ENCODE peak calls at places on chromosomes 16 and 17, in four cellular contexts. One of them, this sample, is unnamed.
A peak's percentile ranks its signal among the peaks of the same experiment; 100 is the strongest.

GRCh38 chr17:5557485-5557884 is 26.8 kb downstream of the NLRP1 start:
- DNase-seq in SJCRH30: no peak
- DNase-seq in mesendoderm: no peak
- DNase-seq in adrenal gland: no peak
- DNase-seq in this sample: no peak

GRCh38 chr17:66302761-66303626 is 581 bp downstream of the PRKCA start:
- DNase-seq in adrenal gland: peak; percentile 81
- DNase-seq in mesendoderm: peak; percentile 42
- DNase-seq in SJCRH30: peak; percentile 76
- DNase-seq in this sample: peak; percentile 61

GRCh38 chr17:64115871-64116534 is 13.9 kb downstream of the ERN1 start:
- DNase-seq in adrenal gland: no peak
- DNase-seq in SJCRH30: no peak
- DNase-seq in mesendoderm: no peak
- DNase-seq in this sample: no peak

GRCh38 chr17:49090885-49091594 is 41.5 kb upstream of the B4GALNT2 start:
- DNase-seq in adrenal gland: no peak
- DNase-seq in SJCRH30: no peak
- DNase-seq in mesendoderm: no peak
- DNase-seq in this sample: no peak

GRCh38 chr17:55005520-55005919 is 37.0 kb downstream of the STXBP4 start:
- DNase-seq in SJCRH30: peak; percentile 47
- DNase-seq in adrenal gland: no peak
- DNase-seq in mesendoderm: peak; percentile 72
- DNase-seq in this sample: no peak

GRCh38 chr17:50169121-50169764 is 3.4 kb downstream of the SGCA start:
- DNase-seq in SJCRH30: peak; percentile 59
- DNase-seq in mesendoderm: peak; percentile 87
- DNase-seq in adrenal gland: peak; percentile 64
- DNase-seq in this sample: peak; percentile 72

GRCh38 chr16:54286330-54287017 is at the start of gene IRX3:
- DNase-seq in SJCRH30: peak; percentile 96
- DNase-seq in adrenal gland: peak; percentile 68
- DNase-seq in mesendoderm: peak; percentile 96
- DNase-seq in this sample: peak; percentile 60

GRCh38 chr16:1983544-1984346 is at the start of gene GFER:
- DNase-seq in adrenal gland: peak; percentile 90
- DNase-seq in mesendoderm: peak; percentile 96
- DNase-seq in SJCRH30: peak; percentile 91
- DNase-seq in this sample: peak; percentile 89

GRCh38 chr16:30741461-30741914 is 6.7 kb upstream of the PHKG2 start:
- DNase-seq in adrenal gland: peak; percentile 85
- DNase-seq in SJCRH30: peak; percentile 27
- DNase-seq in mesendoderm: peak; percentile 96
- DNase-seq in this sample: no peak

GRCh38 chr16:49628148-49628547 is 227.8 kb downstream of the ZNF423 start:
- DNase-seq in SJCRH30: no peak
- DNase-seq in adrenal gland: no peak
- DNase-seq in mesendoderm: no peak
- DNase-seq in this sample: no peak

GRCh38 chr16:24419709-24420108 is 119.7 kb upstream of the RBBP6 start:
- DNase-seq in mesendoderm: peak; percentile 76
- DNase-seq in SJCRH30: no peak
- DNase-seq in adrenal gland: no peak
- DNase-seq in this sample: no peak

GRCh38 chr16:86343111-86343642 is 167.2 kb upstream of the FOXF1 start:
- DNase-seq in mesendoderm: no peak
- DNase-seq in adrenal gland: peak; percentile 28
- DNase-seq in SJCRH30: peak; percentile 42
- DNase-seq in this sample: peak; percentile 49

GRCh38 chr17:13230350-13230900 is 212.6 kb upstream of the ELAC2 start:
- DNase-seq in adrenal gland: no peak
- DNase-seq in mesendoderm: no peak
- DNase-seq in SJCRH30: peak; percentile 50
- DNase-seq in this sample: no peak

GRCh38 chr17:80395402-80396151 is 19.4 kb upstream of the ENDOV start:
- DNase-seq in SJCRH30: no peak
- DNase-seq in mesendoderm: peak; percentile 30
- DNase-seq in adrenal gland: peak; percentile 50
- DNase-seq in this sample: no peak

GRCh38 chr17:50200447-50201225 is 795 bp downstream of the COL1A1 start:
- DNase-seq in mesendoderm: peak; percentile 96
- DNase-seq in SJCRH30: peak; percentile 87
- DNase-seq in adrenal gland: peak; percentile 90
- DNase-seq in this sample: peak; percentile 97

GRCh38 chr17:18377437-18378204 is at the start of gene EVPLL:
- DNase-seq in SJCRH30: no peak
- DNase-seq in mesendoderm: no peak
- DNase-seq in adrenal gland: no peak
- DNase-seq in this sample: no peak

GRCh38 chr17:6752068-6752909 is 3.6 kb upstream of the XAF1 start:
- DNase-seq in adrenal gland: peak; percentile 60
- DNase-seq in mesendoderm: peak; percentile 36
- DNase-seq in SJCRH30: peak; percentile 56
- DNase-seq in this sample: peak; percentile 65

GRCh38 chr16:1745900-1746692 is 25.2 kb downstream of the NME3 start:
- DNase-seq in mesendoderm: peak; percentile 60
- DNase-seq in adrenal gland: no peak
- DNase-seq in SJCRH30: peak; percentile 81
- DNase-seq in this sample: no peak

GRCh38 chr17:78804777-78805176 is 22.7 kb upstream of the CYTH1 start:
- DNase-seq in SJCRH30: no peak
- DNase-seq in mesendoderm: no peak
- DNase-seq in adrenal gland: no peak
- DNase-seq in this sample: no peak

GRCh38 chr16:77376358-77376757 is 58.5 kb downstream of the ADAMTS18 start:
- DNase-seq in mesendoderm: peak; percentile 49
- DNase-seq in SJCRH30: no peak
- DNase-seq in adrenal gland: no peak
- DNase-seq in this sample: no peak

GRCh38 chr17:72539981-72540897 is 419.4 kb downstream of the SOX9 start:
- DNase-seq in mesendoderm: peak; percentile 84
- DNase-seq in SJCRH30: peak; percentile 93
- DNase-seq in adrenal gland: peak; percentile 67
- DNase-seq in this sample: peak; percentile 56

GRCh38 chr17:59783221-59784016 is 76.0 kb downstream of the VMP1 start:
- DNase-seq in SJCRH30: no peak
- DNase-seq in adrenal gland: no peak
- DNase-seq in mesendoderm: peak; percentile 53
- DNase-seq in this sample: no peak

GRCh38 chr16:4347010-4347409 is 4.1 kb downstream of the PAM16 start:
- DNase-seq in adrenal gland: no peak
- DNase-seq in mesendoderm: no peak
- DNase-seq in SJCRH30: no peak
- DNase-seq in this sample: no peak
- H3K27ac ChIP-seq in adrenal gland: peak overlapping the region; percentile 28
- H3K27ac ChIP-seq in mesendoderm: no peak overlapping the region
- H3K27ac ChIP-seq in SJCRH30: no peak overlapping the region
- H3K27ac ChIP-seq in this sample: no peak overlapping the region

GRCh38 chr16:56405977-56406376 is 19.4 kb downstream of the AMFR start:
- DNase-seq in adrenal gland: no peak
- DNase-seq in SJCRH30: no peak
- DNase-seq in mesendoderm: no peak
- DNase-seq in this sample: no peak
- H3K27ac ChIP-seq in adrenal gland: no peak overlapping the region
- H3K27ac ChIP-seq in SJCRH30: no peak overlapping the region
- H3K27ac ChIP-seq in mesendoderm: no peak overlapping the region
- H3K27ac ChIP-seq in this sample: no peak overlapping the region

DNA sequence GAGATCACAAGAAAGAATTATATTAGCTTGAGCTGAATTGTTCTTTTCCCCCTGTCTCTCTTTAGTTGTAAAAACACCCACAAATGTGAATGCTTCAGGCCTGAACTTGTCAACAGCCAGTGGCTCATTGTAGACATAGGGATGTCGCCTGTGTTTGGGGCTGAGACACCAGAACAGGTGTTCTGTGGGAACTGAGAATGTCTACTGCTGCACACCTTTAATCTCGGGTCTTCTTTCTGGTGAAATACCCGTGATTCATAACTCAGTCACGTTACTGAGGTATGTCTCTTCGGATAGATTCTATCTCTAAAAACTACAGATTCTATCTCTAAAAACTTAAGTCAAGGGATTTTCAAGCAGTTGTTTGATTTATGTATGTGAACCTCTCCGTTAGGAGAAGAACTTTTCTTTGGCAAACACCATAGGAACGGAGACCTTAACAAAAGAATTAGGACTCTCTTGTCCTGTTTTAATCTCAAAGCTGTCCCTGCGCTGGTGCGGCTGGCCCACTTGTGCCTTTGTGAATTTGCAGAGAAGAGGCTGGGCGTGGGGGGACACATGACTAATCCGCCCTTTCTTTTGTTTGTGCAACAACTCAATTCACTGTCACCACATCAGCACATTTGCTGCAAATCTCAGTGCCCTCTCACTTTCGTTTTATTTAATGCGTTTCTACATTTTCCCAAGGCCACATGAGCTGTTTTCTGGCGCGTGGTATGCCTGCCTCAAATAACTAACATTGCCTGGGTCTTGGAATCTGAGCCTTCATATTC is 643.0 kb downstream of the MAF start:
- DNase-seq in adrenal gland: peak; percentile 37
- DNase-seq in mesendoderm: no peak
- DNase-seq in SJCRH30: peak; percentile 59
- DNase-seq in this sample: peak; percentile 66
- H3K27ac ChIP-seq in adrenal gland: no peak overlapping the region
- H3K27ac ChIP-seq in mesendoderm: no peak overlapping the region
- H3K27ac ChIP-seq in SJCRH30: peak overlapping the region; percentile 39
- H3K27ac ChIP-seq in this sample: no peak overlapping the region

GRCh38 chr17:45768000-45768399 is 16.1 kb upstream of the CRHR1 start:
- DNase-seq in SJCRH30: no peak
- DNase-seq in mesendoderm: peak; percentile 85
- DNase-seq in adrenal gland: no peak
- DNase-seq in this sample: no peak

GRCh38 chr17:45775576-45776011 is 8.5 kb upstream of the CRHR1 start:
- DNase-seq in SJCRH30: no peak
- DNase-seq in mesendoderm: no peak
- DNase-seq in adrenal gland: peak; percentile 80
- DNase-seq in this sample: no peak

GRCh38 chr17:45775148-45775547 is 9.0 kb upstream of the CRHR1 start:
- DNase-seq in SJCRH30: no peak
- DNase-seq in mesendoderm: no peak
- DNase-seq in adrenal gland: no peak
- DNase-seq in this sample: no peak

GRCh38 chr17:45771473-45771959 is 12.6 kb upstream of the CRHR1 start:
- DNase-seq in adrenal gland: no peak
- DNase-seq in SJCRH30: no peak
- DNase-seq in mesendoderm: peak; percentile 17
- DNase-seq in this sample: no peak

DNA sequence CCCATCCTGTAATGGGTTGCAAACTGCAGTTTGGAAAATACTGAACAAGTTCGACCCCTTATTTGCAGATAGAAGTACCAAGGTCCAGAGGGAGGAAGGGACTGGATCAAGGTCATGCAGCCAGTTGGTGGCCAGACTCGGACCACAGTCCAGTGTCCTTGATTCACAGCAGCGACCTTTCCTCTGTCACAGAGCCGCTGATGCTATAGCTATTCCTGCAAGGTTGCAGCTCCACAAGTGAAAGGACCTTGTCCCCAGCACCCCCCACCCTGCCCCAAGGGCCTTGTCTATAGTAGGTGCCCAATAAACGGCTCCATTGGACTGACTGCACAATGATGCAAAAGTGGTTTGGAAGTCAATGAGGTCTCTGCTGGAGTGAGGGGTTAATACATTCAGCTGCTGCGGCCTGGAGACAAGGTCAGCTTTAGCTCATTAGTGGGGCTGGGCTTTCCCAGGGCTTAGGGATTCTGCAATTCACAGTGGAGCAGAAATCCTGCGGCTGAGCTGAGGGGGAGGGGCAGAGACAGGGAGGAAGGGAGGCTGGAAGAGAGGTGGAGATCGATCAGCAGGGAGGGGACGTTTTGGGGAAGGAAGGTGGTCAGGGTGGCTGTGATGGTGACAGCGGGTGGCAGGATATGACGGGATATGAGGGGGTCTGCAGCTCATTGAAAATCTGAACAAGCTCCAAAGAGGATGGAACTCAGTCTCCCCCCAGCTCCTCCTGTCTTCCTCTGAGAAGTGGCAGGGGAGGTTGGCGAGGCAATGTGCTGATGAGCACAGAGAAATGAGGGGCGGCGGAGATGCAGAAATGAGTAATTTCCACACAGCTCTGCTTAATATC is 13.3 kb upstream of the CRHR1 start:
- DNase-seq in adrenal gland: no peak
- DNase-seq in mesendoderm: peak; percentile 71
- DNase-seq in SJCRH30: no peak
- DNase-seq in this sample: no peak
- H3K27ac ChIP-seq in adrenal gland: no peak overlapping the region
- H3K27ac ChIP-seq in mesendoderm: no peak overlapping the region
- H3K27ac ChIP-seq in SJCRH30: no peak overlapping the region
- H3K27ac ChIP-seq in this sample: no peak overlapping the region

GRCh38 chr17:416293-417206 is 63.9 kb upstream of the RPH3AL start:
- DNase-seq in mesendoderm: peak; percentile 33
- DNase-seq in adrenal gland: no peak
- DNase-seq in SJCRH30: no peak
- DNase-seq in this sample: no peak
- H3K27ac ChIP-seq in mesendoderm: no peak overlapping the region
- H3K27ac ChIP-seq in adrenal gland: no peak overlapping the region
- H3K27ac ChIP-seq in SJCRH30: no peak overlapping the region
- H3K27ac ChIP-seq in this sample: no peak overlapping the region

GRCh38 chr16:83409347-83409746 is 398.4 kb upstream of the HSBP1 start:
- DNase-seq in adrenal gland: no peak
- DNase-seq in mesendoderm: no peak
- DNase-seq in SJCRH30: no peak
- DNase-seq in this sample: no peak
- H3K27ac ChIP-seq in adrenal gland: no peak overlapping the region
- H3K27ac ChIP-seq in mesendoderm: no peak overlapping the region
- H3K27ac ChIP-seq in SJCRH30: no peak overlapping the region
- H3K27ac ChIP-seq in this sample: no peak overlapping the region

This sample was measured in ovary.